ENCODE peak calls at places on chromosomes 3 and 15, in four cellular contexts. G, V, W and J are unnamed samples.

GRCh38 chr3:131704084-131704483 is 201.3 kb upstream of the MRPL3 start:
- DNase-seq in G (no peak), V (no peak), W (no peak), J (no peak)

GRCh38 chr3:127063916-127064315 is 81.0 kb downstream of the PLXNA1 start:
- DNase-seq in W (no peak), G (no peak), V (no peak), J (no peak)

GRCh38 chr3:178392553-178392952 is 143.7 kb upstream of the KCNMB2 start:
- DNase-seq in W (no peak), V (no peak), G (no peak), J (no peak)

GRCh38 chr3:158106773-158107461 is 697 bp upstream of the SHOX2 start:
- DNase-seq in W (no peak), V (no peak), G (no peak), J (no peak)

GRCh38 chr3:120567370-120568197 is 28.6 kb upstream of the NDUFB4 start:
- DNase-seq in V (no peak), G (no peak), W (no peak), J (no peak)

GRCh38 chr3:76679510-76679909 is 360.4 kb upstream of the ROBO2 start:
- DNase-seq in W (no peak), G (no peak), V (no peak), J (no peak)

GRCh38 chr15:92158426-92158825 is 235.3 kb upstream of the ST8SIA2 start:
- DNase-seq in V (no peak), G (no peak), W (no peak), J (no peak)

GRCh38 chr3:45140392-45140791 is 5.8 kb downstream of the CDCP1 start:
- DNase-seq in W (no peak), G (no peak), V (no peak), J (no peak)

GRCh38 chr3:156187146-156187769 is 66.9 kb downstream of the KCNAB1 start:
- DNase-seq in G (no peak), W (no peak), V (no peak), J (no peak)

GRCh38 chr3:61650276-61650675 is 88.9 kb downstream of the PTPRG start:
- DNase-seq in V (no peak), W (no peak), G (no peak), J (no peak)

GRCh38 chr15:95025924-95026728 is 794.8 kb downstream of the MCTP2 start:
- DNase-seq in G (no peak), V (no peak), W (no peak), J (no peak)

GRCh38 chr3:196471551-196471950 is 32.0 kb downstream of the RNF168 start:
- DNase-seq in V (no peak), W (no peak), G (no peak), J (no peak)

GRCh38 chr3:55690161-55690560 is 203.1 kb upstream of the WNT5A start:
- DNase-seq in W (no peak), V (peak; percentile 50), G (no peak), J (no peak)

GRCh38 chr15:29072444-29072843 is 186.7 kb downstream of the APBA2 start:
- DNase-seq in G (no peak), V (no peak), W (no peak), J (no peak)

GRCh38 chr15:75348563-75349350 is 1.9 kb downstream of the NEIL1 start:
- DNase-seq in G (no peak), V (no peak), W (no peak), J (no peak)

GRCh38 chr3:183701744-183702143 is 4.1 kb downstream of the YEATS2 start:
- DNase-seq in G (no peak), W (no peak), V (peak; percentile 13), J (no peak)

GRCh38 chr3:37986479-37987314 is 3.9 kb upstream of the VILL start:
- DNase-seq in V (no peak), G (no peak), W (no peak), J (no peak)

GRCh38 chr3:89613241-89613640 is 505.8 kb downstream of the EPHA3 start:
- DNase-seq in V (no peak), W (no peak), G (no peak), J (no peak)

GRCh38 chr3:197305854-197306253 is 7.4 kb upstream of the DLG1 start:
- DNase-seq in W (no peak), V (no peak), G (no peak), J (no peak)

GRCh38 chr15:75720787-75721461 is 8.3 kb upstream of the CSPG4 start:
- DNase-seq in V (peak; percentile 26), G (no peak), W (no peak), J (no peak)

GRCh38 chr3:131794766-131795381 is 239.9 kb downstream of the CPNE4 start:
- DNase-seq in G (no peak), V (peak; percentile 28), W (peak; percentile 27), J (no peak)

GRCh38 chr3:185943363-185944106 is 5.7 kb upstream of the TRA2B start:
- DNase-seq in W (peak; percentile 84), V (peak; percentile 40), G (peak; percentile 68), J (peak; percentile 62)

GRCh38 chr3:165128544-165128943 is 50.2 kb upstream of the SI start:
- DNase-seq in W (no peak), G (no peak), V (no peak), J (no peak)

GRCh38 chr15:63893866-63894661 is 60.3 kb upstream of the HERC1 start:
- DNase-seq in V (no peak), G (no peak), W (no peak), J (no peak)

GRCh38 chr3:194148383-194148782 is 12.4 kb downstream of the HES1 start:
- DNase-seq in V (no peak), W (no peak), G (no peak), J (no peak)

GRCh38 chr3:45949432-45949831 is 6.2 kb downstream of the CXCR6 start:
- DNase-seq in G (no peak), W (no peak), V (no peak), J (no peak)